ENCODE peak calls at places on chromosome 20, in nine cellular contexts. B is mesothelial cell of epicardium, E is type B pancreatic cell, I is endothelial cell, H is AG04450, Y is ascending aorta, W is cardiac fibroblast, R is K562, O is neural progenitor cell. D is an unnamed sample.

GRCh38 chr20:59818911-59819310 is 114.5 kb downstream of the SYCP2 start:
- DNase-seq in W (no peak), R (no peak), H (no peak), I (no peak), O (no peak), Y (no peak), E (no peak), B (no peak), D (no peak)

GRCh38 chr20:33666293-33667244 is at the start of gene ACTL10:
- DNase-seq in E (peak), H (peak), O (peak), B (peak), Y (peak), R (peak), W (peak), I (peak), D (peak)

GRCh38 chr20:59159091-59159821 is 4.4 kb upstream of the ZNF831 start:
- DNase-seq in R (peak), I (no peak), H (no peak), W (no peak), Y (no peak), B (no peak), E (no peak), O (peak), D (no peak)

GRCh38 chr20:51540585-51540984 is 1.9 kb downstream of the NFATC2 start:
- DNase-seq in O (no peak), R (no peak), H (no peak), B (no peak), I (no peak), E (no peak), W (no peak), Y (no peak), D (no peak)

GRCh38 chr20:37994512-37994911 is 38.7 kb downstream of the TTI1 start:
- DNase-seq in Y (no peak), R (no peak), I (no peak), H (peak), W (peak), O (no peak), E (no peak), B (no peak), D (no peak)

GRCh38 chr20:46820682-46821081 is 74.0 kb upstream of the EYA2 start:
- DNase-seq in H (no peak), B (no peak), O (no peak), I (no peak), R (no peak), E (no peak), W (no peak), Y (no peak), D (no peak)

GRCh38 chr20:43386878-43387277 is 70.8 kb upstream of the SRSF6 start:
- DNase-seq in H (no peak), O (no peak), B (no peak), E (no peak), I (no peak), R (no peak), W (no peak), Y (no peak), D (no peak)

GRCh38 chr20:9531581-9531980 is 17.2 kb downstream of the LAMP5 start:
- DNase-seq in B (no peak), E (no peak), Y (no peak), O (no peak), W (peak), I (no peak), R (no peak), H (no peak), D (no peak)

GRCh38 chr20:48196486-48196885 is 411.2 kb upstream of the SULF2 start:
- DNase-seq in O (no peak), I (no peak), E (no peak), Y (no peak), B (no peak), W (no peak), H (no peak), R (no peak), D (no peak)

GRCh38 chr20:22927537-22927936 is 107.6 kb upstream of the SSTR4 start:
- DNase-seq in O (no peak), Y (no peak), B (no peak), I (no peak), H (no peak), R (no peak), W (no peak), E (no peak), D (no peak)

GRCh38 chr20:51446230-51446629 is 96.3 kb downstream of the NFATC2 start:
- DNase-seq in Y (no peak), B (no peak), R (no peak), W (no peak), O (no peak), H (no peak), E (no peak), I (no peak), D (no peak)

GRCh38 chr20:63208346-63208924 is 7.5 kb downstream of the YTHDF1 start:
- DNase-seq in H (no peak), Y (no peak), B (no peak), O (no peak), E (no peak), I (no peak), W (no peak), R (no peak), D (no peak)

GRCh38 chr20:60255426-60255825 is 297.2 kb downstream of the CDH26 start:
- DNase-seq in Y (no peak), E (no peak), O (peak), R (no peak), B (no peak), W (no peak), I (no peak), H (no peak), D (no peak)

GRCh38 chr20:19275630-19276071 is 63.2 kb downstream of the SLC24A3 start:
- DNase-seq in W (peak), O (no peak), E (no peak), H (no peak), I (no peak), R (no peak), Y (no peak), B (no peak), D (no peak)

GRCh38 chr20:64079273-64080012 is at the start of gene RGS19:
- DNase-seq in E (peak), Y (no peak), B (peak), O (peak), R (peak), W (peak), H (no peak), I (peak), D (peak)

GRCh38 chr20:23145281-23145700 is 59.2 kb upstream of the CD93 start:
- DNase-seq in I (no peak), O (no peak), R (no peak), W (peak), H (no peak), E (no peak), Y (peak), B (no peak), D (peak)

GRCh38 chr20:49936153-49937022 is at the start of gene RNF114:
- DNase-seq in O (peak), W (peak), I (peak), Y (peak), H (peak), E (peak), R (peak), B (peak), D (peak)

GRCh38 chr20:62603021-62603906 is 39.0 kb upstream of the SLCO4A1 start:
- DNase-seq in O (no peak), I (no peak), W (no peak), Y (peak), R (no peak), B (no peak), H (no peak), E (no peak), D (peak)

GRCh38 chr20:61935926-61936700 is 129.6 kb downstream of the TAF4 start:
- DNase-seq in R (no peak), I (no peak), O (no peak), H (no peak), B (no peak), W (no peak), Y (no peak), E (peak), D (no peak)

GRCh38 chr20:62136283-62137091 is 6.7 kb downstream of the PSMA7 start:
- DNase-seq in I (peak), H (no peak), E (no peak), B (no peak), Y (no peak), W (peak), O (peak), R (peak), D (no peak)

GRCh38 chr20:2804921-2805681 is 4.7 kb upstream of the CPXM1 start:
- DNase-seq in O (peak), H (no peak), B (no peak), Y (no peak), R (no peak), E (peak), I (no peak), W (no peak), D (no peak)

GRCh38 chr20:48470141-48470540 is 357.7 kb downstream of the PREX1 start:
- DNase-seq in I (no peak), W (no peak), B (no peak), E (no peak), O (no peak), H (no peak), Y (no peak), R (no peak), D (no peak)

DNA sequence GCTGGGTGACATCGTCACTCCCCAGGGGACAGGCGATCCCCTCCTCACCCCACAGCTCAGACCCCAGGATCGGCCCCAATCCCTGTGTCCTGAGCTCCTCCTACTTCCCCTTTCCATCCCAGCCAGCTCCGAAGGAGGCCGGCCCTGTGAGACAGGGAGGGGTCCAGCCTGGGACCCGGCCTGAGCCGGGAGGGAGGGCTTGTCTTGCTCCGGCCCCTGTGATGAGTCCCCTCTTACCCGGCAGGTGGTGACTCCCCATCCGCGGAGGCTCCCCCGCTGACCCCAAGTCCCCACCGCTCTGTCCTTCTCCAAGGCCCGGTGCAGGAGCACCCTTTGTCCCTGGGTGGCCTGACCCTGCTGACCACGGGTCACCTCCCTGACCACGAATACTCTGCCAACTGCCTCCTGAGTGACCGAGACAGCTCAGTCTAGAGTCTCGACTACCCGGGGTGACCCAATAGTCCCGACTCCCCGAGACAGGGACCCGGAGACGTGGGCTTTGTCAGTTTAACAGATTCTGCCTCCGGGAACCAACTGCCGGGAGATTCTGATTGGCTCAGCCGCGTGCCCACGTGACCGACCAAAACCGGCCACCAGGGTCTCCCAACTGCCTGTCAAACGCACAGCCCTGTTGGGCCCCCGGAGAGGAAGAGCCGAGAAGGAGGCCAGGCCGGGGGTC is 187.4 kb upstream of the PROKR2 start:
- DNase-seq in E (no peak), R (peak), W (peak), B (no peak), H (no peak), O (no peak), I (peak), Y (no peak), D (no peak)
- TF ChIP-seq CTCF in E (no peak), R (no peak), W (no peak), B (no peak), H (no peak), O (no peak), I (no peak), Y (no peak), D (no peak)

GRCh38 chr20:645318-646106 is 7.5 kb downstream of the SRXN1 start:
- DNase-seq in R (peak), E (peak), B (peak), I (peak), Y (no peak), H (peak), O (peak), W (peak), D (peak)

GRCh38 chr20:641516-641913 is 11.5 kb downstream of the SRXN1 start:
- DNase-seq in I (peak), B (no peak), O (peak), Y (no peak), H (no peak), R (peak), E (no peak), W (no peak), D (no peak)

GRCh38 chr20:644692-645317 is 8.2 kb downstream of the SRXN1 start:
- DNase-seq in B (no peak), W (no peak), I (no peak), H (no peak), E (no peak), Y (no peak), R (no peak), O (no peak), D (no peak)

GRCh38 chr20:640674-641515 is 12.1 kb downstream of the SRXN1 start:
- DNase-seq in R (no peak), O (no peak), E (no peak), W (no peak), Y (no peak), H (no peak), I (no peak), B (no peak), D (no peak)

DNA sequence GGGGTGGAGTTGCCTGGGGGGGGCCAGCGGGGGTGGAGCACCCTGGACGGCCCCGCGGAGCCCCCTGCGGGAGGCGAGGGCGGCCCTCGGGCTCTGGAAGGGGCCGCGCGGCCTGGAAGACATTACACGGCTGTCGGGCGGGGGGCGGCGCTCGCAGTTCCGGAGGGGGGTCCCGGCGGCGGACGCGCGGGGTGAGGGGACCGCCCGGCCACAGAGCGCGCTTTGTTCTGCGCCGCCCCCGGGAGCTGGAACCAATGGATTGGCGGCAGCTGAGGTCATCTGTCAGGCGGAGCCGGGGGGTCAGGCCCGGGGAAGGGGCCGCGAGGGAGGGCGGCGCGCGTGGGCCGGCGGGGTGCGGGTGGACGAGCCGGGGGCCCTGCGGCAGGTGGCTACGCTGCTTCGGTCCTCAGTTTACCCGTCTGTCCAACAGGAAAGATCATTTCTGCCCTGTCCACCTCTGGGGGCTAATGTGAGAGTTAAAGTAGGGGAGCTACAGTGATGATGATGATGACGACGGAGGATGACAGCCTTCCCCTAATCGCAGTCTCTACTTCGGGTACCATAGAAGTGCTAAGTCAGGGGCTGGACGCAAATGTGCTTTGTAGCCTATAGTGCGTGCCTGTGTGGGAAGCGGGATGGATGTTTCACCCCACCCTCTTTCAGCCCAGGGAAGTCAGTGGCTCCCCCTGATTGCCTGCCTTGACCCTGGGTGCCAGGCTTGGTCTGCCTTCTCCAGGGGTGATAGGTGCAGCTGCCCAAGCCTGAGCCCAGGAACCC is 10.4 kb downstream of the SRXN1 start:
- DNase-seq in I (peak), Y (no peak), E (no peak), W (no peak), R (peak), H (no peak), O (peak), B (no peak), D (no peak)
- TF ChIP-seq CTCF in I (no peak), Y (no peak), E (no peak), W (no peak), R (no peak), H (no peak), O (no peak), B (no peak), D (no peak)

GRCh38 chr20:54234991-54235390 is 27.1 kb downstream of the PFDN4 start:
- DNase-seq in E (no peak), I (no peak), O (no peak), H (no peak), Y (no peak), B (no peak), W (no peak), R (no peak), D (no peak)
- TF ChIP-seq CTCF in E (no peak), I (no peak), O (no peak), H (no peak), Y (no peak), B (no peak), W (no peak), R (no peak), D (no peak)

GRCh38 chr20:36830791-36831691 is 44.9 kb upstream of the TLDC2 start:
- DNase-seq in I (no peak), Y (no peak), B (no peak), E (no peak), H (no peak), R (no peak), O (no peak), W (peak), D (no peak)
- TF ChIP-seq CTCF in I (no peak), Y (peak), B (no peak), E (peak), H (peak), R (peak), O (peak), W (peak), D (no peak)

GRCh38 chr20:57809149-57809548 is 99.3 kb upstream of the PMEPA1 start:
- DNase-seq in W (no peak), O (no peak), H (no peak), I (no peak), Y (no peak), B (no peak), R (no peak), E (no peak), D (no peak)
- TF ChIP-seq CTCF in W (no peak), O (no peak), H (no peak), I (no peak), Y (no peak), B (no peak), R (no peak), E (no peak), D (no peak)

DNA sequence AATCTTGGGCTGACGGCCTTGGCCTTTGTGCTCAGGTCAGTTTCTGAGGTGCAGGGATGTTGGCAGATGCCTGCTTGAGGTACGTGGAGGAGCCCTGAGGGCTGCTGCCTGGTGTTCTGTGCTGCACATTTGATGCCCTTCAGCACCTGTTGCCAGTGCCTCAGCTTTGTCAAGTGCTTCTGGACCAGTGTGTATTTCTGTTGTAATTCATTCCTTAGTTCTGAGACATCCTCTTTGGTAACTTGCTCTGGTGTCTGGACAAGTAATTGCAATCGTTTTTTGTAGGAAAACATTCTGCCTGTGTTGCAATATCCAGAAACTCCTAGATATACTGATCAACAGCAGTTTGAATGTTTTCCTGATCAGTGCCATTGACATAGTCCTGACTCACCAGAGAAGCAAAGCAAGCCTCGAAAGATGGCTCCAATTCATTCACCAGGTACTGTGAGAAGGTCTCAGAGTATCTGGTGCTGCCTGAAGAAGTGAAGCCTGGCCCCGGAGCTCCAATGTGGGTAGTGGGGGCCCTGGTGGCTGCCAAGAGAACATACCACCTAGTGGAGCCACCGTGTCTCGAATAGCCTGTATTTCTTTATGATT is 26.7 kb downstream of the ZNF337 start:
- DNase-seq in R (no peak), I (peak), E (no peak), Y (no peak), B (no peak), O (peak), H (peak), W (peak), D (no peak)
- TF ChIP-seq CTCF in R (no peak), I (no peak), E (peak), Y (no peak), B (no peak), O (peak), H (peak), W (peak), D (no peak)

GRCh38 chr20:25257756-25258462 is 10.0 kb downstream of the PYGB start:
- DNase-seq in O (no peak), E (no peak), W (no peak), R (peak), H (no peak), B (no peak), I (no peak), Y (no peak), D (no peak)

GRCh38 chr20:25258463-25258805 is 10.5 kb downstream of the PYGB start:
- DNase-seq in B (no peak), O (no peak), E (no peak), I (no peak), W (no peak), Y (no peak), H (no peak), R (no peak), D (no peak)

GRCh38 chr20:25258828-25259227 is 10.9 kb downstream of the PYGB start:
- DNase-seq in Y (no peak), I (no peak), R (no peak), B (no peak), W (no peak), E (no peak), O (no peak), H (no peak), D (no peak)

GRCh38 chr20:25259358-25259757 is 11.5 kb downstream of the PYGB start:
- DNase-seq in H (no peak), R (no peak), B (no peak), Y (no peak), E (peak), W (no peak), O (no peak), I (no peak), D (no peak)

DNA sequence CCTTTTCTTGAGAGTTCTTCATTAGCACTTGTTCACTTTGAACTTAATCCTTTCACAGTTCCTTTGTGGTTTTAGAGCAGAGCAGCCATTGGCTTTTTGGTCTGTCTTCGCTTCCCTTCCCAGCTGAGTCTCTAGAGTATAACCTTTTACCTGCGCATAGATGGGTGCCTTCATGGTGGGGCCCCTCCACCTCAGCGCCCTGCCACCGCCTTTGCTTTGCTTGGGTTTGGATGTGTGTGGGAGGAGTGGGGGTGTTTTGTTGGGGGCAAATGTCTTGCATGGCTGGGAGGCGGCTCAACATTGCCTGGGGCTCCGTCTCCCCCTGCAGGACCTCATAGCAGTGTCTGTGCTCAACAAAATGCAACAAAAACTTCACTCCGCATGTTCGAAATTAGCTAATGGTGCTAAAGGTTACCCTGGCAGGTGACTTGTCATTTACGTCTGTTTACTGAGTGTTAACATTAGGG is 11.9 kb downstream of the PYGB start:
- DNase-seq in Y (no peak), I (no peak), E (peak), H (no peak), R (no peak), B (no peak), O (no peak), W (no peak), D (no peak)
- TF ChIP-seq CTCF in Y (no peak), I (no peak), E (no peak), H (no peak), R (no peak), B (no peak), O (no peak), W (no peak), D (no peak)

GRCh38 chr20:45294659-45295058 is 12.0 kb upstream of the RBPJL start:
- DNase-seq in E (no peak), B (no peak), H (no peak), I (no peak), Y (no peak), W (no peak), R (no peak), O (no peak), D (no peak)

GRCh38 chr20:45293041-45294002 is 13.3 kb upstream of the RBPJL start:
- DNase-seq in H (no peak), Y (peak), B (peak), R (peak), O (peak), E (peak), W (peak), I (peak), D (peak)

GRCh38 chr20:45291526-45291925 is 15.1 kb upstream of the RBPJL start:
- DNase-seq in B (no peak), Y (no peak), W (no peak), H (no peak), O (no peak), E (no peak), R (no peak), I (no peak), D (no peak)

GRCh38 chr20:45292343-45292742 is 14.3 kb upstream of the RBPJL start:
- DNase-seq in R (no peak), B (no peak), H (no peak), E (no peak), O (no peak), Y (no peak), I (no peak), W (no peak), D (no peak)

GRCh38 chr20:45294003-45294368 is 12.7 kb upstream of the RBPJL start:
- DNase-seq in W (no peak), E (no peak), I (no peak), R (no peak), B (no peak), H (no peak), Y (no peak), O (no peak), D (no peak)
- TF ChIP-seq CTCF in W (no peak), E (peak), I (peak), R (peak), B (no peak), H (no peak), Y (no peak), O (no peak), D (peak)

D was measured in CD14-positive monocyte.